ENCODE peak calls at places on chromosomes 11 and 22, in four cellular contexts. J is GM13976; H is effector memory CD4-positive, alpha-beta T cell; R is AG08396. D is an unnamed sample.
A peak's percentile ranks its signal among the peaks of the same experiment; 100 is the strongest.

GRCh38 chr11:35553831-35554230 is 28.4 kb upstream of the PAMR1 start:
- DNase-seq in H (no peak), R (peak; percentile 50), J (no peak), D (peak; percentile 98)

GRCh38 chr22:21449531-21450319 is 17.5 kb upstream of the TMEM191C start:
- DNase-seq in R (no peak), H (no peak), J (no peak), D (no peak)

GRCh38 chr11:93528757-93529639 is 14.2 kb downstream of the SMCO4 start:
- DNase-seq in H (no peak), R (no peak), J (no peak), D (no peak)

GRCh38 chr22:45960477-45961386 is 16.2 kb downstream of the WNT7B start:
- DNase-seq in R (no peak), J (no peak), H (no peak), D (peak; percentile 17)

GRCh38 chr11:66126808-66127555 is 56.9 kb downstream of the PACS1 start:
- DNase-seq in R (peak; percentile 43), H (peak; percentile 24), J (peak; percentile 42), D (peak; percentile 86)

GRCh38 chr22:17860220-17860965 is 86.1 kb upstream of the BID start:
- DNase-seq in R (no peak), J (no peak), H (no peak), D (no peak)

GRCh38 chr22:41822289-41823057 is 10.4 kb upstream of the SREBF2 start:
- DNase-seq in H (no peak), R (peak; percentile 49), J (peak; percentile 72), D (peak; percentile 81)

GRCh38 chr11:64713031-64713780 is 9.8 kb downstream of the NRXN2 start:
- DNase-seq in H (no peak), J (no peak), R (no peak), D (peak; percentile 63)

GRCh38 chr22:27531782-27532530 is 269.6 kb downstream of the MN1 start:
- DNase-seq in J (no peak), H (no peak), R (peak; percentile 61), D (peak; percentile 76)

GRCh38 chr22:37431811-37432707 is 4.8 kb upstream of the ELFN2 start:
- DNase-seq in R (peak; percentile 87), H (no peak), J (no peak), D (peak; percentile 99)

GRCh38 chr22:43555561-43556515 is 144.0 kb downstream of the MPPED1 start:
- DNase-seq in J (no peak), H (no peak), R (no peak), D (no peak)

GRCh38 chr22:44456661-44457412 is 41.2 kb downstream of the RTL6 start:
- DNase-seq in H (no peak), J (no peak), R (no peak), D (no peak)

GRCh38 chr11:101401245-101401644 is 182.6 kb downstream of the TRPC6 start:
- DNase-seq in H (no peak), J (no peak), R (no peak), D (peak; percentile 17)

GRCh38 chr11:68610452-68611116 is 73.8 kb upstream of the GAL start:
- DNase-seq in J (no peak), R (no peak), H (no peak), D (peak; percentile 17)

GRCh38 chr22:19430890-19431541 is 517 bp downstream of the HIRA start:
- DNase-seq in R (peak; percentile 36), H (no peak), J (peak; percentile 41), D (peak; percentile 42)

GRCh38 chr22:35777335-35777975 is 59.8 kb downstream of the APOL5 start:
- DNase-seq in R (peak; percentile 43), J (no peak), H (no peak), D (peak; percentile 92)

GRCh38 chr11:13465909-13466371 is 2.9 kb upstream of the BTBD10 start:
- DNase-seq in R (peak; percentile 34), H (no peak), J (no peak), D (peak; percentile 48)